ENCODE peak calls at places on chromosomes 16 and 17, in four cellular contexts. N is BJ, X is omental fat pad, V is GM12865. S is an unnamed sample.

GRCh38 chr16:55836158-55836611 is 3.3 kb upstream of the CES1 start:
- DNase-seq in X (no peak), V (no peak), N (no peak), S (no peak)

GRCh38 chr17:57551321-57552079 is 193.6 kb downstream of the CCDC182 start:
- DNase-seq in X (no peak), N (no peak), V (peak; percentile 85), S (peak; percentile 57)

GRCh38 chr16:84332975-84333684 is 35.2 kb upstream of the ATP2C2 start:
- DNase-seq in N (no peak), X (no peak), V (no peak), S (no peak)

GRCh38 chr17:6257339-6257738 is 177.6 kb downstream of the AIPL1 start:
- DNase-seq in N (no peak), V (no peak), X (no peak), S (no peak)

GRCh38 chr16:4410335-4411075 is 5.9 kb downstream of the CORO7 start:
- DNase-seq in X (no peak), V (no peak), N (peak; percentile 72), S (no peak)

GRCh38 chr17:57819273-57819672 is 30.6 kb downstream of the MRPS23 start:
- DNase-seq in X (no peak), V (no peak), N (no peak), S (no peak)

GRCh38 chr16:14240216-14240843 is 169.2 kb downstream of the MRTFB start:
- DNase-seq in N (peak; percentile 8), V (no peak), X (no peak), S (no peak)

GRCh38 chr17:11140028-11140427 is 101.0 kb upstream of the SHISA6 start:
- DNase-seq in N (no peak), X (no peak), V (no peak), S (no peak)

GRCh38 chr17:2191227-2191626 is 112.4 kb downstream of the SMG6 start:
- DNase-seq in X (no peak), V (no peak), N (no peak), S (no peak)

GRCh38 chr17:17206149-17206912 is at the start of gene PLD6:
- DNase-seq in V (peak; percentile 98), X (peak; percentile 85), N (no peak), S (peak; percentile 98)

GRCh38 chr16:67781548-67781921 is 24.8 kb downstream of the RANBP10 start:
- DNase-seq in V (peak; percentile 66), X (no peak), N (no peak), S (peak; percentile 25)

GRCh38 chr16:62408760-62409159 is 372.5 kb upstream of the CDH8 start:
- DNase-seq in X (no peak), N (no peak), V (no peak), S (no peak)

GRCh38 chr17:80575057-80575875 is 30.6 kb downstream of the RPTOR start:
- DNase-seq in V (peak; percentile 94), N (no peak), X (peak; percentile 91), S (peak; percentile 91)

GRCh38 chr16:49704586-49705155 is 151.2 kb downstream of the ZNF423 start:
- DNase-seq in X (no peak), N (no peak), V (peak; percentile 50), S (no peak)

GRCh38 chr16:89565506-89566372 is 5.3 kb downstream of the RPL13 start:
- DNase-seq in N (no peak), X (no peak), V (peak; percentile 74), S (no peak)
- TF ChIP-seq CTCF in N (peak; percentile 69), X (no peak), V (peak; percentile 55), S (peak; percentile 49)

DNA sequence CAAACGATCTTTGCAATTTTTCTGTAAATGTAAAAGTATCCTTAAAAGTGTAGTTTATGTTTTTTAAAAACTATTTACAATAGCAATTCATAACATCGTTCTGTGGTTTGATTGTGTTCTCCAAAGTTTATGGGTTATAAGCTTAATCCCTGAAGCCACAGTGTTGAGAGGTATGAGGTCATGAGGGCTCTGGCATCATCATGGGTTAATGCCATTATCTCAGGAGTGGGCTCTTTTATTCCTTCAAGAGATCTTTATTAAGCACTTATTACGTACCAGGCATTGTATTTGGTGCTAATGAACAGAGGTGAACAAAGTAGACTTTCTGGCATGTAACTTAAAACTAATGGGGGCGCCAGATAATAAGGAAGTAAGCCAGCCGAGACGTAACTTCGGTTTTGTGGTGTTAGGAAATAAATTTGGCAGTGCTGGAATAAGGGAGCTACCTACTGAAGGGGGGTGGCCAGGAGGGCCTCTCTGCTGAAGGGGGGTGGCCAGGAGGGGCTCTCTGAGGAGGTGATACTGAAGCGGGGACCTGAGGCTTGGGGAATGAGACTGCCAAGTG is 158.1 kb downstream of the VPS53 start:
- DNase-seq in X (no peak), N (no peak), V (no peak), S (no peak)
- TF ChIP-seq CTCF in X (no peak), N (no peak), V (no peak), S (no peak)

GRCh38 chr16:89297156-89297869 is 79.8 kb downstream of the ZNF778 start:
- DNase-seq in V (no peak), N (no peak), X (no peak), S (no peak)

GRCh38 chr16:89300976-89301360 is 83.5 kb downstream of the ZNF778 start:
- DNase-seq in V (no peak), X (no peak), N (no peak), S (no peak)

GRCh38 chr16:89298826-89299225 is 81.3 kb downstream of the ZNF778 start:
- DNase-seq in X (no peak), N (no peak), V (no peak), S (no peak)

GRCh38 chr16:89297870-89298545 is 80.5 kb downstream of the ZNF778 start:
- DNase-seq in N (no peak), V (no peak), X (no peak), S (no peak)

GRCh38 chr16:89300311-89300975 is 82.9 kb downstream of the ZNF778 start:
- DNase-seq in V (no peak), X (no peak), N (no peak), S (no peak)
- TF ChIP-seq CTCF in V (no peak), X (no peak), N (no peak), S (no peak)

GRCh38 chr16:86809458-86809955 is 231.2 kb downstream of the FOXL1 start:
- DNase-seq in N (peak; percentile 31), X (no peak), V (no peak), S (no peak)
- TF ChIP-seq CTCF in N (no peak), X (no peak), V (no peak), S (no peak)